ENCODE peak calls at places on chromosomes 11 and 22, in ten cellular contexts. One of them, this sample, is unnamed.

GRCh38 chr11:130611791-130612251 is 163.4 kb downstream of the ADAMTS15 start:
- DNase-seq in AG04450: no peak
- DNase-seq in LHCN-M2: peak
- DNase-seq in stimulated activated CD4-positive, alpha-beta T cell treated with anti-CD3 and anti-CD28 coated beads, TNF-alpha, amount 100 ng/mL, for 48 hours: no peak
- DNase-seq in lower lobe of right lung: no peak
- DNase-seq in EL: peak
- DNase-seq in left ventricle myocardium superior: no peak
- DNase-seq in esophagus muscularis mucosa: no peak
- DNase-seq in H7: no peak
- DNase-seq in HT1080: peak
- DNase-seq in this sample: no peak

GRCh38 chr11:11396290-11397042 is 43.4 kb upstream of the CSNK2A3 start:
- DNase-seq in AG04450: peak
- DNase-seq in LHCN-M2: peak
- DNase-seq in stimulated activated CD4-positive, alpha-beta T cell treated with anti-CD3 and anti-CD28 coated beads, TNF-alpha, amount 100 ng/mL, for 48 hours: no peak
- DNase-seq in lower lobe of right lung: no peak
- DNase-seq in EL: peak
- DNase-seq in left ventricle myocardium superior: no peak
- DNase-seq in esophagus muscularis mucosa: no peak
- DNase-seq in H7: no peak
- DNase-seq in HT1080: peak
- DNase-seq in this sample: no peak

GRCh38 chr11:67006029-67006884 is 16.7 kb upstream of the SYT12 start:
- DNase-seq in AG04450: no peak
- DNase-seq in LHCN-M2: peak
- DNase-seq in stimulated activated CD4-positive, alpha-beta T cell treated with anti-CD3 and anti-CD28 coated beads, TNF-alpha, amount 100 ng/mL, for 48 hours: peak
- DNase-seq in lower lobe of right lung: no peak
- DNase-seq in EL: peak
- DNase-seq in left ventricle myocardium superior: peak
- DNase-seq in esophagus muscularis mucosa: no peak
- DNase-seq in H7: peak
- DNase-seq in HT1080: peak
- DNase-seq in this sample: no peak

GRCh38 chr22:36369922-36370781 is 17.6 kb downstream of the MYH9 start:
- DNase-seq in AG04450: no peak
- DNase-seq in LHCN-M2: peak
- DNase-seq in stimulated activated CD4-positive, alpha-beta T cell treated with anti-CD3 and anti-CD28 coated beads, TNF-alpha, amount 100 ng/mL, for 48 hours: no peak
- DNase-seq in lower lobe of right lung: peak
- DNase-seq in EL: peak
- DNase-seq in left ventricle myocardium superior: peak
- DNase-seq in esophagus muscularis mucosa: no peak
- DNase-seq in H7: peak
- DNase-seq in HT1080: peak
- DNase-seq in this sample: no peak

GRCh38 chr11:105910095-105910715 is 111.8 kb downstream of the MSANTD4 start:
- DNase-seq in AG04450: peak
- DNase-seq in LHCN-M2: peak
- DNase-seq in stimulated activated CD4-positive, alpha-beta T cell treated with anti-CD3 and anti-CD28 coated beads, TNF-alpha, amount 100 ng/mL, for 48 hours: no peak
- DNase-seq in lower lobe of right lung: no peak
- DNase-seq in EL: peak
- DNase-seq in left ventricle myocardium superior: no peak
- DNase-seq in esophagus muscularis mucosa: no peak
- DNase-seq in H7: no peak
- DNase-seq in HT1080: peak
- DNase-seq in this sample: no peak

GRCh38 chr11:95897731-95898130 is 26.2 kb downstream of the MTMR2 start:
- DNase-seq in AG04450: no peak
- DNase-seq in LHCN-M2: no peak
- DNase-seq in stimulated activated CD4-positive, alpha-beta T cell treated with anti-CD3 and anti-CD28 coated beads, TNF-alpha, amount 100 ng/mL, for 48 hours: no peak
- DNase-seq in lower lobe of right lung: no peak
- DNase-seq in EL: no peak
- DNase-seq in left ventricle myocardium superior: no peak
- DNase-seq in esophagus muscularis mucosa: no peak
- DNase-seq in H7: no peak
- DNase-seq in HT1080: no peak
- DNase-seq in this sample: no peak

GRCh38 chr22:31346255-31346732 is at the start of gene PATZ1:
- DNase-seq in AG04450: peak
- DNase-seq in LHCN-M2: peak
- DNase-seq in stimulated activated CD4-positive, alpha-beta T cell treated with anti-CD3 and anti-CD28 coated beads, TNF-alpha, amount 100 ng/mL, for 48 hours: peak
- DNase-seq in lower lobe of right lung: peak
- DNase-seq in EL: peak
- DNase-seq in left ventricle myocardium superior: no peak
- DNase-seq in esophagus muscularis mucosa: no peak
- DNase-seq in H7: peak
- DNase-seq in HT1080: peak
- DNase-seq in this sample: peak

GRCh38 chr11:124876818-124877630 is 11.8 kb downstream of the ROBO3 start:
- DNase-seq in AG04450: no peak
- DNase-seq in LHCN-M2: no peak
- DNase-seq in stimulated activated CD4-positive, alpha-beta T cell treated with anti-CD3 and anti-CD28 coated beads, TNF-alpha, amount 100 ng/mL, for 48 hours: no peak
- DNase-seq in lower lobe of right lung: no peak
- DNase-seq in EL: no peak
- DNase-seq in left ventricle myocardium superior: peak
- DNase-seq in esophagus muscularis mucosa: no peak
- DNase-seq in H7: peak
- DNase-seq in HT1080: no peak
- DNase-seq in this sample: no peak

GRCh38 chr11:59212744-59213573 is at the start of gene MPEG1:
- DNase-seq in AG04450: no peak
- DNase-seq in LHCN-M2: no peak
- DNase-seq in stimulated activated CD4-positive, alpha-beta T cell treated with anti-CD3 and anti-CD28 coated beads, TNF-alpha, amount 100 ng/mL, for 48 hours: no peak
- DNase-seq in lower lobe of right lung: no peak
- DNase-seq in EL: no peak
- DNase-seq in left ventricle myocardium superior: no peak
- DNase-seq in esophagus muscularis mucosa: no peak
- DNase-seq in H7: no peak
- DNase-seq in HT1080: no peak
- DNase-seq in this sample: no peak

This sample was measured in RWPE2.